ENCODE peak calls at places on chromosomes 5 and 9, in eight cellular contexts. T is PC-3, F is A549, O is uterus, M is mesenchymal stem cell, X is esophagus squamous epithelium, Q is adipocyte, K is aorta. Y is an unnamed sample. For H3K4me1, the result is how much of the 10 kb centered on the place peaks cover.

GRCh38 chr5:40204157-40204556 is 475.6 kb upstream of the PTGER4 start:
- DNase-seq in X (no peak), M (no peak), F (no peak), Q (no peak), T (no peak), K (no peak), O (no peak), Y (no peak)

GRCh38 chr9:136544549-136545064 is 1.2 kb downstream of the NOTCH1 start:
- DNase-seq in F (peak), K (peak), M (peak), Q (peak), X (no peak), O (peak), T (peak), Y (no peak)

GRCh38 chr5:141172381-141173204 is at the start of gene PCDHB7:
- DNase-seq in K (peak), O (peak), F (peak), X (no peak), M (peak), Q (peak), T (no peak), Y (no peak)

GRCh38 chr5:83964235-83964634 is 243.6 kb upstream of the HAPLN1 start:
- DNase-seq in F (no peak), X (no peak), T (peak), M (peak), Q (no peak), K (no peak), O (no peak), Y (no peak)

GRCh38 chr5:131226899-131227298 is 37.0 kb upstream of the CDC42SE2 start:
- DNase-seq in M (no peak), F (no peak), K (no peak), Q (no peak), T (no peak), X (no peak), O (no peak), Y (no peak)

GRCh38 chr5:77066823-77067442 is 20.2 kb downstream of the ZBED3 start:
- DNase-seq in F (no peak), X (no peak), Q (peak), O (no peak), M (peak), K (no peak), T (peak), Y (no peak)

GRCh38 chr5:174698156-174698555 is 26.2 kb upstream of the MSX2 start:
- DNase-seq in X (no peak), T (no peak), F (no peak), Q (no peak), K (no peak), O (no peak), M (no peak), Y (no peak)

GRCh38 chr5:167307042-167307441 is 984.4 kb upstream of the WWC1 start:
- DNase-seq in M (no peak), T (no peak), K (no peak), Q (no peak), F (no peak), O (no peak), X (no peak), Y (no peak)

GRCh38 chr5:140225396-140225795 is 50.4 kb downstream of the CYSTM1 start:
- DNase-seq in F (no peak), O (no peak), M (no peak), K (no peak), X (no peak), T (no peak), Q (no peak), Y (no peak)

GRCh38 chr5:77076961-77077820 is 9.9 kb downstream of the ZBED3 start:
- DNase-seq in T (no peak), O (peak), M (peak), K (peak), F (peak), Q (peak), X (no peak), Y (no peak)

GRCh38 chr5:170774831-170775230 is 8.7 kb upstream of the GABRP start:
- DNase-seq in O (no peak), X (no peak), T (no peak), Q (no peak), K (no peak), M (no peak), F (no peak), Y (peak)

GRCh38 chr9:16727452-16728127 is 142.9 kb downstream of the BNC2 start:
- DNase-seq in M (peak), T (no peak), O (no peak), X (no peak), K (no peak), F (no peak), Q (peak), Y (no peak)

GRCh38 chr5:124660229-124661093 is 86.0 kb downstream of the ZNF608 start:
- DNase-seq in K (no peak), F (no peak), Q (peak), X (no peak), O (no peak), T (peak), M (no peak), Y (no peak)

GRCh38 chr9:38641985-38642864 is 21.8 kb upstream of the ANKRD18A start:
- DNase-seq in X (no peak), Q (peak), K (no peak), M (peak), O (no peak), F (peak), T (peak), Y (no peak)

GRCh38 chr5:43802119-43802518 is 199.1 kb downstream of the NNT start:
- DNase-seq in O (no peak), M (no peak), Q (peak), T (no peak), F (no peak), K (no peak), X (no peak), Y (no peak)

GRCh38 chr5:140169410-140169809 is 5.6 kb upstream of the CYSTM1 start:
- DNase-seq in M (peak), Q (peak), F (no peak), T (peak), O (no peak), K (no peak), X (no peak), Y (no peak)

GRCh38 chr9:113568081-113568435 is 104.5 kb downstream of the RGS3 start:
- DNase-seq in K (no peak), F (no peak), Q (no peak), O (no peak), X (no peak), M (no peak), T (no peak), Y (peak)

GRCh38 chr9:113564804-113565237 is 101.3 kb downstream of the RGS3 start:
- DNase-seq in T (no peak), O (peak), Q (peak), K (peak), M (peak), X (no peak), F (no peak), Y (peak)

GRCh38 chr9:113567361-113568080 is 104.0 kb downstream of the RGS3 start:
- DNase-seq in O (peak), M (no peak), Q (no peak), X (no peak), F (no peak), T (no peak), K (no peak), Y (peak)

GRCh38 chr9:113566011-113566711 is 102.6 kb downstream of the RGS3 start:
- DNase-seq in K (no peak), O (peak), Q (no peak), M (no peak), F (no peak), T (no peak), X (no peak), Y (peak)

DNA sequence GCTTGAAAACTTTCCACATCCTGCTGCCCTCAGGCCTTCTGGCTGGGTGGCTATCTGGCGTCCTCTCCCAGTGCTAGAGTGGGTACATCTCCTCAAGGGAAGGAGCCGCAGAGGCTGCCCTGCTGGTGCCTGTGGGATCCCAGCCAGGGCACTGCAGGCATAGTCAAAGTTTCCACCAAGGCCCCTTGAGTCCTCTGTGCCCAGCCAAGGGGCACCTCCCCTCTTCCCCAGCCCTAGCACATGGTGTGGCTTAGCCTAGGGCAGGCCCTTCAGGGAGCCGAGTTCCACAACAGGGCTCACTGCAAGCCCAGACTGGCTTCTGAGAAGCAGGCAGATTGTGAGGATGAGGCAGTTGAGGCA is 103.2 kb downstream of the RGS3 start:
- DNase-seq in O (peak), F (no peak), X (no peak), T (no peak), M (no peak), K (peak), Q (peak), Y (peak)
- H3K4me3 ChIP-seq in O (no peak), F (no peak), X (no peak), T (no peak), M (no peak), K (no peak), Q (no peak), Y (no peak)

DNA sequence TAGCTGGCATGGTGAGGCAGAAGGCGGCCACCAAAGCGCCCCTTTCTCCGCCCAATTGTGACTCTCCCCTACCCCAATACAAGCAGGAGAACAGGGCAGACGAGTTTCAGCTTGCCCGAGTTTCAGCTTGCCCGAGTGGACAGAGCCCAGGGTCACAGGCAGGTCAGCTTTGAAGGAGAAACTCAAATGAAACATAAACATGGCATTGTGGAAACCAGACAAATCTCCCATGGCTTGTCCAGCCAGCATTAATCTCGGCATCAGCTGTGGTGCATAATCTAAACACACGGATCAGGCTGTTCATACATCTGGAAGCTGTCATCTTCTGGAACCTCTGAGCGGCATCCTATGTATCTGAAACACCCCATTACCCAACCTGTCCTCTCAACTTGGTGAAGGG is 16.9 kb downstream of the PTCH1 start:
- DNase-seq in K (no peak), M (peak), T (no peak), X (no peak), Q (peak), O (no peak), F (no peak), Y (no peak)
- H3K4me1 ChIP-seq in K (under half), M (under half), T (under half), X (under half), Q (under half), O (under half), F (under half), Y (under half)

GRCh38 chr9:125594211-125594610 is 112.8 kb downstream of the MAPKAP1 start:
- DNase-seq in Q (no peak), T (no peak), X (no peak), M (no peak), F (no peak), K (no peak), O (no peak), Y (no peak)

GRCh38 chr9:125603478-125604021 is 103.5 kb downstream of the MAPKAP1 start:
- DNase-seq in T (no peak), F (no peak), O (no peak), M (no peak), Q (no peak), K (no peak), X (no peak), Y (no peak)

GRCh38 chr9:125601986-125602385 is 105.0 kb downstream of the MAPKAP1 start:
- DNase-seq in F (no peak), X (no peak), Q (no peak), T (no peak), O (no peak), M (no peak), K (no peak), Y (no peak)

GRCh38 chr9:125604189-125604588 is 102.8 kb downstream of the MAPKAP1 start:
- DNase-seq in O (no peak), X (no peak), M (no peak), T (no peak), Q (peak), K (no peak), F (no peak), Y (no peak)

GRCh38 chr9:125600194-125600593 is 106.8 kb downstream of the MAPKAP1 start:
- DNase-seq in Q (peak), O (no peak), X (no peak), M (no peak), K (no peak), T (no peak), F (no peak), Y (no peak)
- H3K4me3 ChIP-seq in Q (no peak), O (no peak), X (no peak), M (no peak), K (no peak), T (no peak), F (no peak), Y (no peak)

DNA sequence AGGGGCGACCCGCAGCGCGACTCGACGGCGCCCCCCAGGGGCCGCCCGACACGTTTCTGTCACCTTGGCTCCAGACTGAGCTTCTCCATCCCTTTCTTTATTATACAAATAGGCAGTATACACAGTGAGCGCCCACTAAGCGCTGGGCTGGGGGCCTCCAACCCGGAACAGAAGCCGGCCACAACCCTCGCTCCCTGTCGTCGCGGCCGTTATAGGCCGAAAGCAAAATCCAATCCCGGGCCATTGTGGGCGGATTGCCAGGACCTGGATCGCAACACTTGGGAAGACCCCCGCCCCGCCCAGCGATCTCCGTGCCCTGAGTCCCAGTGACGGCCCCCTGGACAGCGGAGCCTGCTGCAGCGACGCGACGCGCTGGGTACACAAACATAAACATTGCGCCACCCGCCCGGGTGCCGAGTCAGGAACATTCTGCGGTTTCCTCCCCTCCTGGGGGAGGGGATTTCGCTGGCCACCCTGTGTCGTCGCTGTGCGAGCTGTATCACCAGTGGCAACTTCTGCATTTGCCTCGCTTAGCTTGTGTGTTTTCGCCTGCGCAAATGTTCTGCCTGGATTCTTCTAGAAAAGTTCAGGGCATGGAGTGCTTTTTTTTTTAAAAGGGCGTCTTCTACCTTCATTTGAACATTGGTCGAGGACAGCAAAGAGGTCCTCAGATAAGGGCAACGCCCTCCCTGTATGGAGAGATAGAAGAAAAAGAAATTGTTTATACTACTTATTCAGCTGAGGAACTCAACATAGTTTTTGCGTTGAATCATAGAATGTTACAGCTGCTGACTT is 1.3 kb upstream of the DUSP1 start:
- DNase-seq in F (peak), Q (peak), X (peak), O (peak), K (peak), M (peak), T (peak), Y (peak)
- H3K4me1 ChIP-seq in F (half or more), Q (half or more), X (under half), O (under half), K (under half), M (under half), T (half or more), Y (half or more)

GRCh38 chr9:120710110-120710981 is 3.9 kb downstream of the MEGF9 start:
- DNase-seq in T (peak), X (no peak), O (no peak), M (peak), F (peak), Q (peak), K (no peak), Y (no peak)
- H3K4me3 ChIP-seq in T (peak), X (peak), O (no peak), M (peak), F (peak), Q (peak), K (no peak), Y (peak)

GRCh38 chr5:55306641-55307382 is 682 bp downstream of the DHX29 start:
- DNase-seq in T (no peak), M (peak), Q (peak), K (no peak), X (no peak), O (no peak), F (peak), Y (no peak)
- H3K4me1 ChIP-seq in T (under half), M (under half), Q (half or more), K (under half), X (under half), O (under half), F (under half), Y (under half)

GRCh38 chr5:123452401-123452800 is 29.2 kb upstream of the CEP120 start:
- DNase-seq in O (no peak), T (no peak), K (no peak), M (no peak), F (no peak), X (no peak), Q (no peak), Y (no peak)
- H3K4me3 ChIP-seq in O (no peak), T (no peak), K (no peak), M (no peak), F (no peak), X (no peak), Q (no peak), Y (no peak)